ENCODE peak calls at places on chromosome 4, in five cellular contexts. One of them, this sample, is unnamed.

GRCh38 chr4:77193511-77194236 is 36.7 kb downstream of the CCNG2 start:
- DNase-seq in stomach: peak; percentile 62
- DNase-seq in M059J: no peak
- DNase-seq in CD8-positive, alpha-beta T cell: peak; percentile 77
- DNase-seq in naive B cell: peak; percentile 85
- DNase-seq in this sample: peak; percentile 62

GRCh38 chr4:138499627-138500026 is 257.5 kb upstream of the SLC7A11 start:
- DNase-seq in CD8-positive, alpha-beta T cell: no peak
- DNase-seq in stomach: no peak
- DNase-seq in naive B cell: no peak
- DNase-seq in M059J: no peak
- DNase-seq in this sample: no peak

GRCh38 chr4:34200535-34200934 is 2043.8 kb downstream of the ARAP2 start:
- DNase-seq in CD8-positive, alpha-beta T cell: no peak
- DNase-seq in M059J: no peak
- DNase-seq in naive B cell: no peak
- DNase-seq in stomach: no peak
- DNase-seq in this sample: no peak

GRCh38 chr4:119729815-119730643 is 101.4 kb upstream of the PDE5A start:
- DNase-seq in naive B cell: no peak
- DNase-seq in stomach: peak; percentile 55
- DNase-seq in CD8-positive, alpha-beta T cell: no peak
- DNase-seq in M059J: peak; percentile 93
- DNase-seq in this sample: no peak

GRCh38 chr4:77342170-77342810 is 185.3 kb downstream of the CCNG2 start:
- DNase-seq in stomach: no peak
- DNase-seq in naive B cell: no peak
- DNase-seq in CD8-positive, alpha-beta T cell: no peak
- DNase-seq in M059J: no peak
- DNase-seq in this sample: no peak

GRCh38 chr4:175998782-175999181 is 66.9 kb upstream of the WDR17 start:
- DNase-seq in CD8-positive, alpha-beta T cell: no peak
- DNase-seq in stomach: no peak
- DNase-seq in M059J: peak; percentile 12
- DNase-seq in naive B cell: no peak
- DNase-seq in this sample: no peak

GRCh38 chr4:88382621-88383020 is 4.0 kb downstream of the HERC6 start:
- DNase-seq in CD8-positive, alpha-beta T cell: peak; percentile 57
- DNase-seq in M059J: peak; percentile 61
- DNase-seq in naive B cell: peak; percentile 12
- DNase-seq in stomach: no peak
- DNase-seq in this sample: no peak

GRCh38 chr4:79864470-79865190 is 208.4 kb downstream of the ANTXR2 start:
- DNase-seq in CD8-positive, alpha-beta T cell: peak; percentile 10
- DNase-seq in stomach: no peak
- DNase-seq in naive B cell: no peak
- DNase-seq in M059J: no peak
- DNase-seq in this sample: no peak

GRCh38 chr4:1842993-1843448 is 12.9 kb downstream of the LETM1 start:
- DNase-seq in naive B cell: no peak
- DNase-seq in stomach: no peak
- DNase-seq in M059J: peak; percentile 83
- DNase-seq in CD8-positive, alpha-beta T cell: no peak
- DNase-seq in this sample: no peak